ENCODE peak calls at places on chromosomes 4 and X, in five cellular contexts. V, O, B, C and J are unnamed samples.

GRCh38 chrX:154779261-154779660 is 16.6 kb downstream of the DKC1 start:
- DNase-seq in B (peak), O (peak), V (no peak), C (no peak), J (no peak)

GRCh38 chr4:110639207-110640092 is 16.6 kb upstream of the PITX2 start:
- DNase-seq in O (no peak), B (no peak), V (peak), C (no peak), J (no peak)

GRCh38 chrX:69319376-69319775 is 154.1 kb upstream of the PJA1 start:
- DNase-seq in V (peak), C (no peak), O (no peak), B (no peak), J (no peak)

GRCh38 chrX:13570245-13570573 is 808 bp downstream of the EGFL6 start:
- DNase-seq in B (no peak), O (no peak), C (no peak), V (no peak), J (no peak)

GRCh38 chrX:112642349-112642748 is 37.4 kb downstream of the LHFPL1 start:
- DNase-seq in C (no peak), B (peak), V (peak), O (peak), J (peak)

GRCh38 chrX:149827254-149827653 is 45.5 kb downstream of the MAGEA9 start:
- DNase-seq in C (no peak), B (no peak), O (no peak), V (no peak), J (no peak)

GRCh38 chr4:139556071-139556734 is at the start of gene SETD7:
- DNase-seq in C (peak), V (peak), B (peak), O (peak), J (peak)

GRCh38 chrX:24081661-24082154 is 27.0 kb downstream of the EIF2S3 start:
- DNase-seq in B (peak), C (no peak), O (peak), V (peak), J (peak)